ENCODE peak calls at places on chromosomes 1 and 21, in six cellular contexts. U is GM12878, Y is A549, M is K562, E is endothelial cell of umbilical vein, K is HepG2. B is an unnamed sample.

GRCh38 chr21:15211491-15212133 is 146.8 kb upstream of the NRIP1 start:
- DNase-seq in U (no peak), K (peak), M (no peak), E (no peak), Y (peak), B (no peak)

GRCh38 chr1:202086579-202087350 is 36.0 kb upstream of the GPR37L1 start:
- DNase-seq in U (no peak), Y (no peak), K (no peak), M (peak), E (no peak), B (no peak)

GRCh38 chr1:114260805-114261488 is 107.3 kb upstream of the SYT6 start:
- DNase-seq in U (no peak), E (no peak), M (no peak), K (no peak), Y (no peak), B (no peak)

GRCh38 chr1:228367798-228368791 is 38.5 kb downstream of the TRIM11 start:
- DNase-seq in K (peak), M (peak), U (no peak), E (no peak), Y (no peak), B (peak)

GRCh38 chr21:37380349-37381323 is 14.1 kb downstream of the DYRK1A start:
- DNase-seq in E (no peak), M (no peak), Y (no peak), K (no peak), U (no peak), B (no peak)

GRCh38 chr21:41928621-41929220 is 25.1 kb downstream of the C2CD2 start:
- DNase-seq in Y (no peak), M (no peak), E (peak), K (no peak), U (peak), B (peak)

GRCh38 chr1:92134331-92134730 is 54.2 kb downstream of the BTBD8 start:
- DNase-seq in Y (no peak), K (no peak), E (no peak), M (no peak), U (no peak), B (no peak)

GRCh38 chr1:242043165-242043564 is 44.3 kb upstream of the MAP1LC3C start:
- DNase-seq in M (no peak), E (no peak), U (no peak), Y (no peak), K (no peak), B (no peak)

GRCh38 chr21:29190920-29191319 is 60.5 kb downstream of the MAP3K7CL start:
- DNase-seq in Y (peak), U (no peak), E (no peak), K (peak), M (no peak), B (peak)

GRCh38 chr21:36419996-36420395 is 34.8 kb downstream of the CHAF1B start:
- DNase-seq in K (peak), E (peak), U (no peak), Y (peak), M (peak), B (peak)

GRCh38 chr1:234731371-234732085 is 121.5 kb upstream of the IRF2BP2 start:
- DNase-seq in K (peak), U (peak), Y (peak), E (peak), M (no peak), B (no peak)

GRCh38 chr1:206555473-206555935 is 48.2 kb downstream of the RASSF5 start:
- DNase-seq in K (no peak), E (no peak), Y (no peak), U (no peak), M (peak), B (no peak)

GRCh38 chr1:25572708-25573590 is 29.5 kb downstream of the LDLRAP1 start:
- DNase-seq in Y (peak), K (no peak), M (peak), U (no peak), E (peak), B (peak)

GRCh38 chr1:27403065-27403726 is 10.8 kb downstream of the GPR3 start:
- DNase-seq in K (no peak), E (peak), Y (peak), U (no peak), M (no peak), B (peak)

GRCh38 chr1:7539772-7540175 is 231.3 kb upstream of the VAMP3 start:
- DNase-seq in U (no peak), E (peak), M (peak), Y (peak), K (no peak), B (peak)

GRCh38 chr1:109490029-109490933 is 3.6 kb upstream of the CYB561D1 start:
- DNase-seq in M (peak), Y (peak), E (peak), K (peak), U (no peak), B (peak)

GRCh38 chr1:44946720-44947059 is 39.7 kb downstream of the EIF2B3 start:
- DNase-seq in U (no peak), K (peak), Y (no peak), M (no peak), E (no peak), B (no peak)

GRCh38 chr1:227924838-227925574 is 22.7 kb downstream of the WNT9A start:
- DNase-seq in E (no peak), Y (no peak), M (no peak), K (no peak), U (no peak), B (no peak)

GRCh38 chr1:104787866-104788510 is 1038.3 kb downstream of the AMY1C start:
- DNase-seq in Y (no peak), E (no peak), M (no peak), K (no peak), U (no peak), B (no peak)

GRCh38 chr1:240329443-240329842 is 237.8 kb downstream of the FMN2 start:
- DNase-seq in E (no peak), U (no peak), K (no peak), M (no peak), Y (no peak), B (no peak)

GRCh38 chr1:167083066-167083682 is 7.0 kb downstream of the GPA33 start:
- DNase-seq in E (no peak), U (no peak), K (no peak), M (no peak), Y (no peak), B (no peak)

GRCh38 chr21:35256468-35256988 is 207.4 kb upstream of the RUNX1 start:
- DNase-seq in K (peak), Y (peak), E (peak), U (no peak), M (no peak), B (no peak)

GRCh38 chr21:29080454-29080930 is 7.0 kb upstream of the CCT8 start:
- DNase-seq in U (no peak), K (no peak), E (peak), Y (no peak), M (no peak), B (no peak)

GRCh38 chr21:45443595-45444181 is 38.7 kb downstream of the COL18A1 start:
- DNase-seq in Y (no peak), E (no peak), M (no peak), U (no peak), K (no peak), B (peak)

GRCh38 chr1:44681905-44682900 is 7.7 kb downstream of the ARMH1 start:
- DNase-seq in E (no peak), K (peak), Y (no peak), U (no peak), M (no peak), B (peak)

GRCh38 chr1:63119575-63120155 is 202.7 kb upstream of the FOXD3 start:
- DNase-seq in Y (no peak), E (no peak), U (no peak), K (no peak), M (no peak), B (no peak)

GRCh38 chr1:221963742-221964141 is 221.9 kb upstream of the DUSP10 start:
- DNase-seq in K (no peak), U (no peak), M (no peak), Y (no peak), E (no peak), B (no peak)

GRCh38 chr1:248417854-248418253 is 15.0 kb downstream of the OR2T1 start:
- DNase-seq in Y (no peak), M (no peak), E (no peak), U (no peak), K (no peak), B (no peak)

GRCh38 chr1:44108241-44108640 is 10.4 kb upstream of the KLF17 start:
- DNase-seq in Y (no peak), U (no peak), E (no peak), K (no peak), M (no peak), B (no peak)

GRCh38 chr21:41802684-41803083 is 35.8 kb upstream of the RIPK4 start:
- DNase-seq in U (no peak), E (no peak), M (no peak), K (no peak), Y (no peak), B (no peak)

GRCh38 chr1:117632269-117633067 is 26.6 kb downstream of the TENT5C start:
- DNase-seq in E (no peak), K (no peak), M (no peak), U (no peak), Y (no peak), B (no peak)

GRCh38 chr1:219385786-219386427 is 212.2 kb downstream of the LYPLAL1 start:
- DNase-seq in U (peak), K (peak), Y (peak), E (peak), M (peak), B (peak)

GRCh38 chr1:15501208-15502032 is 22.6 kb downstream of the CASP9 start:
- DNase-seq in E (peak), M (peak), U (no peak), K (peak), Y (peak), B (peak)

GRCh38 chr1:202192770-202193613 is 607 bp upstream of the LGR6 start:
- DNase-seq in Y (peak), E (peak), U (no peak), K (peak), M (peak), B (peak)

GRCh38 chr1:34786521-34787325 is 5.7 kb downstream of the GJB3 start:
- DNase-seq in Y (peak), U (peak), K (peak), E (peak), M (peak), B (peak)

GRCh38 chr21:46562964-46563607 is 41.8 kb downstream of the S100B start:
- DNase-seq in M (no peak), E (no peak), Y (no peak), U (no peak), K (no peak), B (no peak)

GRCh38 chr1:66562561-66562960 is 28.6 kb downstream of the SGIP1 start:
- DNase-seq in E (no peak), Y (no peak), K (no peak), U (no peak), M (no peak), B (no peak)

GRCh38 chr1:111219466-111220286 is 7.8 kb upstream of the CHI3L2 start:
- DNase-seq in M (no peak), Y (no peak), E (no peak), U (peak), K (no peak), B (peak)
- TF ChIP-seq MYC in M (no peak), Y (no peak), E (no peak), U (no peak), K (no peak), B (no peak)

GRCh38 chr1:1760345-1760650 is 18.0 kb downstream of the NADK start:
- DNase-seq in K (no peak), U (no peak), E (no peak), M (no peak), Y (no peak), B (no peak)

GRCh38 chr1:1758059-1758621 is 20.1 kb downstream of the NADK start:
- DNase-seq in K (no peak), M (peak), E (no peak), U (no peak), Y (no peak), B (no peak)

GRCh38 chr1:1757422-1758058 is 20.7 kb downstream of the NADK start:
- DNase-seq in Y (no peak), E (no peak), K (no peak), M (peak), U (no peak), B (no peak)

GRCh38 chr1:1759456-1760344 is 18.6 kb downstream of the NADK start:
- DNase-seq in U (no peak), K (no peak), E (no peak), Y (no peak), M (no peak), B (no peak)

GRCh38 chr1:1758692-1759455 is 19.4 kb downstream of the NADK start:
- DNase-seq in E (peak), M (peak), U (no peak), K (no peak), Y (peak), B (no peak)
- TF ChIP-seq MYC in E (no peak), M (peak), U (no peak), K (no peak), Y (no peak), B (no peak)

DNA sequence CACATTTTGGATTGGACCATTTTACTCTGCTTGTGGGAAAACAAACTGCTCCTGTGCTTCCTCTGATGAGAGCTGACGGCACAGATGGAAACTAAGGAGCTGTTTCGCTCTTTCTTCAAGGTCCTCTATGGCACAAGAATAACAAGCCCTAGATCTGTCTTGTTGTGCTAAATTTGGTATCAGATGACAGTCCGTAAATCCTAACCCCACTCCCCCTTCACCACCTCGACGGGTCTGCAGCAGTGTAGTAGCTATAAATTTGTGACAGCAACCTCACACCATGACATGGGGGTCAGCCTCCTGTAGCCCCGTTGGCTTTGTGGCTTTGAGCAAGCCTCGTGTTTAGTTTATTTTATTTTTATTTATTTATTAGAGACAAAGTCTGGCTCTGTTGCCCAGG is 85.9 kb downstream of the ADSS2 start:
- DNase-seq in E (no peak), K (no peak), Y (no peak), U (no peak), M (no peak), B (no peak)
- TF ChIP-seq MYC in E (no peak), K (no peak), Y (no peak), U (no peak), M (no peak), B (no peak)

GRCh38 chr1:54338479-54338878 is 67.7 kb downstream of the SSBP3 start:
- DNase-seq in U (no peak), K (no peak), M (no peak), E (no peak), Y (no peak), B (no peak)

GRCh38 chr1:54336121-54336520 is 70.1 kb downstream of the SSBP3 start:
- DNase-seq in Y (no peak), E (no peak), K (no peak), M (no peak), U (no peak), B (no peak)

GRCh38 chr1:54337034-54337433 is 69.2 kb downstream of the SSBP3 start:
- DNase-seq in U (no peak), E (no peak), K (no peak), Y (no peak), M (no peak), B (no peak)

GRCh38 chr1:54339126-54339525 is 67.1 kb downstream of the SSBP3 start:
- DNase-seq in K (no peak), Y (no peak), M (no peak), U (no peak), E (no peak), B (no peak)

GRCh38 chr1:54337928-54338327 is 68.3 kb downstream of the SSBP3 start:
- DNase-seq in Y (no peak), K (no peak), M (no peak), U (no peak), E (peak), B (no peak)
- TF ChIP-seq MYC in Y (no peak), K (no peak), M (no peak), U (no peak), E (no peak), B (no peak)

DNA sequence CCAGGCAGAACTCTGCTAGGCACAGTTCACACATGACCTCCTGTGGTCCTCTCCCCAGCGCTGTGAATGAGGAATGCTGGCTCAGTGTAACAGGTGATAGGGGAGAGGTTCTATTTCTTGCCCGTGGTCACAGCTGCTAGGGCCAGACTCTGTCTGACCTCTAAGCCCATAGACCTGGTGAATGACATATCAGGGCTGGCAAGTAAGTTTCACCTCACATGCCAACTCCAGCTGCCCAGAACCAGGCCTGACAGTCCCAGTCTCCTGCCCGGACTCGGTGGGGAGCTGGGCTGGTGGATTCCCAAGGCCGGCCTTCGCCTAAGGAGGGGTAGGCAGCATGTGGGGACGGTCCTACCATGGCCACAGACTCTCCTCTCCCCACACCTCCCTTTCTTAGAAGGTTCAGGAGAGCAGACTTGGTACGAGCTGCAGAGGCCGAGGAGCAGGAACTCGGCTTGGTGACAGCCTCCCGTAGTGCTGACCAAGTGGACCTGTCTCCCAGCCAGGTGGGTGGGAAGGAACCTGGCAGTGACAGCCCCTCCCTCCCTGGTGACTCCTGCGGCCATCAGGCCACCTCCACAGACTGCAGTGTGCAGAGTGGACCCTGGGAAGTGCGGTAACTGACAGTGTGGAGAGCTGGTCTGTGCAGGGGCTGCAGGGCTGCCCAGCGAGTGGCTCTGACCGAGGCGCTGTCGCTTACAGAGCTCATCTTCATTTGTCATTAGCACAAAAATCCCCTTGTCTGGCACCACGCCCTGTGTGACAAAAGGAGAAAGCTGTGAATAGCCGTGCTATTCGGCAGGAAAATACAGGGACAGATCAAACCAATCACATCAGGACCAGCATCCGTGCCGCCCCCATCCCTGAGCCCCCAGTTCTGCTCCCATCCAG is 74.6 kb downstream of the SCCPDH start:
- DNase-seq in M (no peak), U (no peak), Y (no peak), E (no peak), K (no peak), B (no peak)
- TF ChIP-seq MYC in M (no peak), U (no peak), Y (no peak), E (no peak), K (no peak), B (no peak)

DNA sequence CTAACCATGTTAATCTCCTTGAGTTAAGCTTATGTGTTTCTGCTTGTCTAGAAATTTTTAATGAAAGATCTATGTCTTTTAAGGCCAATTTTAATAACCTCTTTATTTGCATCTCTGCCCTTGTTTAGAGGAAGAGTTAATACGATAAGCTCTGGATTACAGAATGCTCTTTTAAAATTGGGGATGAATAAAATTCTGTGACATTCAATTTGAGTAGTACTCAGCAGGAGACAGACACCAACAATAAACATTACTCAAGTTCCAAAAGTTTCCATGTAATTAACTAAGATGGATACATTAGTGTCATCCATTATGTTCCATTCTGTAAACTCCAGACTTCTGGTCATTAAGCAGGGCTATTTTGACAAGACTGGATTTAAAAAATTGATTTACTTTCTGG is 221.9 kb downstream of the NEGR1 start:
- DNase-seq in E (no peak), M (no peak), K (no peak), Y (no peak), U (no peak), B (no peak)
- TF ChIP-seq MYC in E (no peak), M (no peak), K (no peak), Y (no peak), U (no peak), B (no peak)

GRCh38 chr1:87939486-87939885 is 610.8 kb downstream of the LMO4 start:
- DNase-seq in E (no peak), K (no peak), Y (no peak), U (no peak), M (no peak), B (no peak)
- TF ChIP-seq MYC in E (no peak), K (no peak), Y (no peak), U (no peak), M (no peak), B (no peak)

GRCh38 chr1:212901290-212901689 is 43.2 kb downstream of the FLVCR1 start:
- DNase-seq in Y (no peak), U (no peak), K (no peak), M (no peak), E (no peak), B (no peak)
- TF ChIP-seq MYC in Y (no peak), U (no peak), K (no peak), M (no peak), E (no peak), B (no peak)

DNA sequence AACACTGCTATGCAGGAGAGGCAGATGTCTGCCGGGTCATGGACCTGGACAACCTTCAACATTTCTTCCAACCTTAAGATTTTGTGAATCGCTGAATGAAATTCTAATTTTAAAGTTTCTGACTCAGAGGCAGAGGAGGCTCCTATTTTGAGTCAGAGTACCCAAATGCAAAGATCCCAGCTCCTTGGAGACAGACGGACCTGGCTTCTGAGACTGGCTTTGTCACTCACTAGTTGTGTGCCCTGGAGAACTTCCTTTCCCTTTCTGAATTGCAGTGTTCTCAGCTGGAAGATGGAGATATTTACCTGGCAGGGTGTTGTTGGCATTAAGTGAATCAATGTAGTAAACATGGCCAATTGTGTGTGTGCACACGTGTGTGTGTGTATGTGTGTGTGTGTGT is 51.9 kb downstream of the IER5 start:
- DNase-seq in K (no peak), U (no peak), Y (no peak), E (no peak), M (no peak), B (no peak)
- TF ChIP-seq MYC in K (no peak), U (no peak), Y (no peak), E (no peak), M (no peak), B (no peak)

B was measured in NB4.